ENCODE peak calls at places on chromosomes 6 and 20, in ten cellular contexts. Z is left lung; R is hepatocyte; S is Kasumi-1; X is GM23248; Q is adrenal gland; M is naive thymus-derived CD4-positive, alpha-beta T cell; J is AG04449; Y is stimulated activated CD8-positive, alpha-beta memory T cell treated with anti-CD3 and anti-CD28 coated beads, Interleukin-4, amount 100 ng/mL, for 4 hours; W is breast epithelium. T is an unnamed sample.

GRCh38 chr20:63395723-63396122 is 34.6 kb upstream of the CHRNA4 start:
- DNase-seq in Z (no peak), R (no peak), S (no peak), X (no peak), Q (no peak), M (no peak), J (no peak), Y (no peak), W (no peak), T (no peak)

GRCh38 chr20:46174469-46175126 is 56.5 kb downstream of the CD40 start:
- DNase-seq in Z (peak), R (peak), S (no peak), X (peak), Q (peak), M (peak), J (no peak), Y (peak), W (peak), T (peak)

GRCh38 chr20:21609221-21609620 is 95.4 kb upstream of the NKX2-2 start:
- DNase-seq in Z (no peak), R (no peak), S (no peak), X (peak), Q (peak), M (no peak), J (no peak), Y (no peak), W (peak), T (no peak)

GRCh38 chr6:7502743-7503142 is 38.7 kb upstream of the DSP start:
- DNase-seq in Z (no peak), R (no peak), S (no peak), X (no peak), Q (no peak), M (no peak), J (no peak), Y (no peak), W (no peak), T (no peak)

GRCh38 chr20:62304331-62305148 is 1.7 kb downstream of the ADRM1 start:
- DNase-seq in Z (no peak), R (no peak), S (no peak), X (no peak), Q (no peak), M (no peak), J (no peak), Y (no peak), W (no peak), T (no peak)

GRCh38 chr6:144894240-144894639 is 609.1 kb downstream of the UTRN start:
- DNase-seq in Z (no peak), R (no peak), S (no peak), X (no peak), Q (no peak), M (no peak), J (no peak), Y (no peak), W (no peak), T (no peak)

GRCh38 chr6:102766946-102767345 is 1373.4 kb downstream of the GRIK2 start:
- DNase-seq in Z (no peak), R (no peak), S (no peak), X (no peak), Q (no peak), M (no peak), J (no peak), Y (no peak), W (no peak), T (no peak)

GRCh38 chr20:46017272-46017671 is 8.6 kb downstream of the MMP9 start:
- DNase-seq in Z (no peak), R (no peak), S (no peak), X (no peak), Q (no peak), M (no peak), J (no peak), Y (no peak), W (no peak), T (no peak)

GRCh38 chr6:69584913-69585729 is 211.7 kb downstream of the LMBRD1 start:
- DNase-seq in Z (no peak), R (peak), S (peak), X (no peak), Q (no peak), M (no peak), J (no peak), Y (no peak), W (no peak), T (no peak)

GRCh38 chr6:105135056-105135455 is 44.8 kb downstream of the POPDC3 start:
- DNase-seq in Z (no peak), R (no peak), S (no peak), X (peak), Q (no peak), M (no peak), J (no peak), Y (no peak), W (no peak), T (no peak)

GRCh38 chr20:2984956-2985661 is 58.3 kb upstream of the GNRH2 start:
- DNase-seq in Z (no peak), R (peak), S (no peak), X (peak), Q (no peak), M (no peak), J (peak), Y (no peak), W (no peak), T (no peak)

T was measured in lower lobe of right lung.